ENCODE peak calls at places on chromosomes 6 and 20, in five cellular contexts. Z is adrenal gland, N is sigmoid colon, H is right lobe of liver, U is psoas muscle. E is an unnamed sample.

GRCh38 chr6:86730216-86730615 is 207.1 kb upstream of the HTR1E start:
- DNase-seq in N (no peak), H (no peak), U (no peak), Z (no peak), E (no peak)

GRCh38 chr20:58749098-58749766 is 56.6 kb downstream of the NPEPL1 start:
- DNase-seq in Z (no peak), N (no peak), H (no peak), U (no peak), E (no peak)

GRCh38 chr6:157181649-157182048 is 141.7 kb downstream of the TMEM242 start:
- DNase-seq in N (no peak), Z (no peak), H (no peak), U (no peak), E (no peak)

GRCh38 chr6:137471497-137471896 is 22.7 kb downstream of the OLIG3 start:
- DNase-seq in Z (no peak), U (no peak), N (no peak), H (no peak), E (no peak)

GRCh38 chr20:13353261-13353945 is 132.3 kb downstream of the ISM1 start:
- DNase-seq in Z (no peak), H (no peak), U (no peak), N (no peak), E (no peak)

GRCh38 chr6:114119056-114119455 is 148.1 kb upstream of the HDAC2 start:
- DNase-seq in U (no peak), Z (no peak), N (no peak), H (no peak), E (no peak)

GRCh38 chr6:133187657-133188453 is 53.3 kb upstream of the EYA4 start:
- DNase-seq in N (no peak), Z (no peak), U (no peak), H (no peak), E (no peak)

GRCh38 chr6:12748815-12749521 is 32.4 kb downstream of the PHACTR1 start:
- DNase-seq in Z (peak; percentile 50), N (no peak), H (peak; percentile 14), U (no peak), E (no peak)

GRCh38 chr6:52285174-52286068 is 879 bp upstream of the MCM3 start:
- DNase-seq in U (no peak), Z (no peak), N (no peak), H (no peak), E (no peak)

GRCh38 chr6:157070403-157071107 is 252.8 kb downstream of the TMEM242 start:
- DNase-seq in N (no peak), Z (no peak), U (no peak), H (no peak), E (no peak)

GRCh38 chr6:106569444-106569843 is 59.9 kb downstream of the RTN4IP1 start:
- DNase-seq in H (no peak), N (no peak), U (no peak), Z (no peak), E (no peak)

GRCh38 chr6:13872681-13873080 is 52.1 kb upstream of the RNF182 start:
- DNase-seq in H (no peak), U (no peak), Z (no peak), N (no peak), E (no peak)

GRCh38 chr6:31354248-31354647 is 2.7 kb downstream of the HLA-B start:
- DNase-seq in Z (no peak), H (no peak), U (no peak), N (no peak), E (no peak)

GRCh38 chr20:33273117-33273851 is 9.7 kb upstream of the BPIFB1 start:
- DNase-seq in H (no peak), N (no peak), Z (no peak), U (no peak), E (no peak)

GRCh38 chr20:23407770-23408467 is 13.4 kb downstream of the NAPB start:
- DNase-seq in U (no peak), H (no peak), Z (no peak), N (no peak), E (no peak)

GRCh38 chr6:69847507-69847812 is 18.9 kb upstream of the COL19A1 start:
- DNase-seq in H (no peak), U (no peak), N (no peak), Z (no peak), E (no peak)

GRCh38 chr6:116157391-116157790 is 31.5 kb upstream of the COL10A1 start:
- DNase-seq in N (no peak), Z (no peak), U (no peak), H (no peak), E (no peak)

GRCh38 chr6:45663181-45664180 is 285.7 kb upstream of the SUPT3H start:
- DNase-seq in Z (no peak), U (peak; percentile 67), H (peak; percentile 28), N (no peak), E (no peak)

GRCh38 chr20:34539756-34540155 is 18.8 kb upstream of the MAP1LC3A start:
- DNase-seq in N (no peak), U (no peak), H (no peak), Z (no peak), E (no peak)

GRCh38 chr6:133108377-133108776 is 132.8 kb upstream of the EYA4 start:
- DNase-seq in H (no peak), U (no peak), N (no peak), Z (no peak), E (no peak)

GRCh38 chr20:56429941-56430340 is 17.9 kb downstream of the CASS4 start:
- DNase-seq in U (no peak), N (no peak), H (no peak), Z (peak; percentile 21), E (no peak)

GRCh38 chr6:167828325-167828956 is 1.7 kb downstream of the AFDN start:
- DNase-seq in Z (no peak), N (no peak), U (no peak), H (no peak), E (no peak)

GRCh38 chr20:5831539-5832237 is 81.5 kb downstream of the SHLD1 start:
- DNase-seq in U (no peak), N (no peak), Z (no peak), H (no peak), E (no peak)

GRCh38 chr6:144737998-144738397 is 452.9 kb downstream of the UTRN start:
- DNase-seq in H (no peak), N (no peak), U (no peak), Z (no peak), E (no peak)

GRCh38 chr6:119207973-119208725 is 129.7 kb upstream of the FAM184A start:
- DNase-seq in U (no peak), N (no peak), H (no peak), Z (no peak), E (peak; percentile 63)

GRCh38 chr20:34022154-34022842 is 28.6 kb downstream of the RALY start:
- DNase-seq in Z (no peak), H (no peak), N (no peak), U (no peak), E (no peak)

GRCh38 chr20:51749674-51750036 is 18.5 kb downstream of the ATP9A start:
- DNase-seq in N (no peak), Z (no peak), U (no peak), H (no peak), E (no peak)

GRCh38 chr6:132937466-132937906 is 123.1 kb downstream of the RPS12 start:
- DNase-seq in N (no peak), U (no peak), Z (peak; percentile 68), H (peak; percentile 52), E (peak; percentile 50)

GRCh38 chr6:153790881-153791473 is 248.1 kb upstream of the OPRM1 start:
- DNase-seq in N (no peak), U (no peak), H (no peak), Z (no peak), E (no peak)

GRCh38 chr20:2230671-2231488 is 64.9 kb upstream of the TGM3 start:
- DNase-seq in U (no peak), N (no peak), Z (no peak), H (no peak), E (no peak)

GRCh38 chr20:45037635-45038034 is 63.3 kb downstream of the KCNS1 start:
- DNase-seq in N (no peak), H (no peak), U (no peak), Z (no peak), E (no peak)

GRCh38 chr20:45036044-45036755 is 64.7 kb downstream of the KCNS1 start:
- DNase-seq in N (no peak), U (no peak), Z (no peak), H (no peak), E (no peak)

GRCh38 chr20:45039470-45039811 is 61.5 kb downstream of the KCNS1 start:
- DNase-seq in H (no peak), Z (no peak), U (no peak), N (no peak), E (no peak)

GRCh38 chr20:45038747-45039469 is 62.0 kb downstream of the KCNS1 start:
- DNase-seq in U (no peak), H (no peak), Z (no peak), N (no peak), E (no peak)

GRCh38 chr20:45037050-45037449 is 63.9 kb downstream of the KCNS1 start:
- DNase-seq in Z (no peak), U (no peak), N (no peak), H (no peak), E (no peak)
- H3K4me1 ChIP-seq in Z (no peaks in the 10 kb centered on the region), U (peaks cover 12% of the 10 kb centered on the region), N (peaks cover 37% of the 10 kb centered on the region), H (no peaks in the 10 kb centered on the region), E (no peaks in the 10 kb centered on the region)

GRCh38 chr20:17874271-17875105 is 94.1 kb downstream of the SNX5 start:
- DNase-seq in Z (no peak), H (no peak), N (no peak), U (no peak), E (no peak)
- H3K4me1 ChIP-seq in Z (peaks cover 27% of the 10 kb centered on the region), H (peaks cover 58% of the 10 kb centered on the region), N (peaks cover 45% of the 10 kb centered on the region), U (no peaks in the 10 kb centered on the region), E (peaks cover 20% of the 10 kb centered on the region)

GRCh38 chr6:15254074-15254975 is 8.5 kb downstream of the JARID2 start:
- DNase-seq in U (no peak), Z (no peak), N (no peak), H (no peak), E (no peak)
- H3K4me1 ChIP-seq in U (peaks cover 68% of the 10 kb centered on the region), Z (peaks cover 19% of the 10 kb centered on the region), N (peaks cover 49% of the 10 kb centered on the region), H (peaks cover 12% of the 10 kb centered on the region), E (peaks cover 10% of the 10 kb centered on the region)

DNA sequence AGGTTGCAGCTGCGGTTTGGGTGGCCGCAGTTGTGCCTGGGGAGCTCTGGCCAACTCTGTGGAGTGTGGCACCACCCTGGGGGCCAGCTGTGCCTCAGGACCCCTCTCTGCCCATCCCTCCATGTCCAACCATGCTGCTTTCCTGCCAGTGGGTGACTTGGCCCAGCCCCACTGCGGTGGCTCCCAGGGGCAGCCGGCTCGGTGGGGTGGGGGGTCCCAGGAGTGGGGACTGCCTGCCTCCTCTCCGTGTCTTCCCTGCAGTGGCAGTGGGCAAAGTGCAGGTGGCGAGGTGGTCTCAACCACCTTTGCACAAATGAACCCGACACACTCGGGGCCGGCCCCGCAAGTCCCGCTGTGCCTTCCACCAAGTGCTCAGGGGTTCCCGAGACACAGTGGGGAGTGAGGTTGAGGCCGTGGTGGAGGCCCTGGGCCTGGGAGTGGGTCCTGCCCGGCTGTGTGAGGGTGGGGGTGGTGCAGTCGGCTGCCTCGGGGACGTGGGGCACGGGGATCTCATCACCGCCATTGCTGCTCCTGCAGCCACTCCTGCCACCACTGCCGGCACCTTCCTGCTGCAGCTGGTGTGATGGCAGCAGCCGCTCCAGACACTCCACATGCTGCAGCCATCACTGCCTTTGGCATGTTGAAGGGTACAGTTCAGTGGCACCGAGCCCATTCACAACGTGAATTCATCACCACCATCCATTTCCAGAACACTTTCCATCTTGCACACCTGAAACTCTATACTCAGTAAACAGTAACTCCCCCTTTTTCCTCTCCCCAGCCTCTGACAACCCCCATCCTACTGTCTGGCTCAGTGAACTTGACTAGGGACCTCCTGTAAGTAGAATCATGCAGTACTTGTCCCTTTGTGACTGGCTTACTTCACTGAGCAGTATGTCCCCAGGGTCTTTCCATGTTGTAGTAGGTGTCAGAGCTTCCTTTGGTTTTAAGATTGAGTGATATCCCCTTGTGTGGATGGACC is 10.7 kb upstream of the SLCO4A1 start:
- DNase-seq in U (no peak), N (no peak), Z (no peak), H (no peak), E (no peak)
- H3K4me1 ChIP-seq in U (no peaks in the 10 kb centered on the region), N (peaks cover 4% of the 10 kb centered on the region), Z (no peaks in the 10 kb centered on the region), H (no peaks in the 10 kb centered on the region), E (no peaks in the 10 kb centered on the region)

E was measured in prostate gland.